ENCODE peak calls at places on chromosome 16, in nine cellular contexts. B is astrocyte; I is heart left ventricle; N is central memory CD4-positive, alpha-beta T cell; T is neural crest cell; V is A549; O is stimulated activated CD8-positive, alpha-beta memory T cell treated with anti-CD3 and anti-CD28 coated beads, Interleukin-7, amount 100 ng/mL, for 1 hour; S is uterus; R is activated CD4-positive, alpha-beta T cell treated with anti-CD3 and anti-CD28 coated beads, Interleukin-2, amount 50 U/mL, for 48 hours. U is an unnamed sample.

GRCh38 chr16:51262428-51262827 is 111.4 kb upstream of the SALL1 start:
- DNase-seq in S (no peak), N (no peak), I (no peak), B (no peak), T (no peak), O (no peak), R (no peak), V (no peak), U (no peak)

GRCh38 chr16:66028505-66029216 is 337.8 kb upstream of the CDH5 start:
- DNase-seq in N (no peak), O (no peak), B (peak), V (no peak), S (peak), I (no peak), T (no peak), R (no peak), U (peak)

GRCh38 chr16:48385272-48385953 is at the start of gene SIAH1:
- DNase-seq in O (peak), N (peak), I (peak), T (peak), B (peak), V (peak), S (peak), R (peak), U (peak)

GRCh38 chr16:23434380-23434779 is 18.6 kb downstream of the COG7 start:
- DNase-seq in B (peak), T (peak), V (peak), N (peak), O (no peak), I (no peak), S (no peak), R (no peak), U (peak)

GRCh38 chr16:46920402-46921068 is 36.4 kb downstream of the GPT2 start:
- DNase-seq in S (no peak), O (no peak), I (no peak), B (no peak), T (no peak), R (no peak), N (no peak), V (no peak), U (no peak)

GRCh38 chr16:30397776-30398659 is 2.8 kb downstream of the ZNF48 start:
- DNase-seq in B (no peak), I (no peak), T (no peak), S (no peak), N (no peak), R (no peak), O (no peak), V (no peak), U (no peak)

GRCh38 chr16:14307623-14308356 is 236.7 kb downstream of the MRTFB start:
- DNase-seq in R (no peak), V (no peak), B (no peak), S (no peak), T (no peak), O (no peak), N (no peak), I (no peak), U (peak)

GRCh38 chr16:3876160-3876559 is 4.4 kb downstream of the CREBBP start:
- DNase-seq in R (no peak), N (no peak), S (no peak), B (no peak), V (no peak), I (no peak), O (no peak), T (no peak), U (no peak)

U was measured in EH.